ENCODE peak calls at places on chromosomes 2 and 18, in six cellular contexts. One of them, this sample, is unnamed.

GRCh38 chr18:13175754-13176210 is 42.8 kb upstream of the LDLRAD4 start:
- DNase-seq in A549: peak; percentile 3
- DNase-seq in adrenal gland: no peak
- DNase-seq in heart left ventricle: no peak
- DNase-seq in IMR-90: no peak
- DNase-seq in Peyer's patch: no peak
- DNase-seq in this sample: no peak

GRCh38 chr2:205885492-205886099 is 200.4 kb downstream of the INO80D start:
- DNase-seq in adrenal gland: peak; percentile 94
- DNase-seq in Peyer's patch: peak; percentile 89
- DNase-seq in IMR-90: peak; percentile 72
- DNase-seq in A549: peak; percentile 81
- DNase-seq in heart left ventricle: peak; percentile 75
- DNase-seq in this sample: peak; percentile 78

GRCh38 chr2:238326801-238327365 is 6.6 kb downstream of the TRAF3IP1 start:
- DNase-seq in Peyer's patch: peak; percentile 31
- DNase-seq in IMR-90: no peak
- DNase-seq in A549: no peak
- DNase-seq in heart left ventricle: no peak
- DNase-seq in adrenal gland: no peak
- DNase-seq in this sample: no peak

GRCh38 chr18:13448028-13448795 is 229.7 kb downstream of the LDLRAD4 start:
- DNase-seq in heart left ventricle: no peak
- DNase-seq in adrenal gland: no peak
- DNase-seq in A549: no peak
- DNase-seq in Peyer's patch: no peak
- DNase-seq in IMR-90: no peak
- DNase-seq in this sample: no peak

GRCh38 chr18:67216846-67217245 is 299.7 kb downstream of the DSEL start:
- DNase-seq in heart left ventricle: no peak
- DNase-seq in IMR-90: peak; percentile 12
- DNase-seq in A549: no peak
- DNase-seq in adrenal gland: no peak
- DNase-seq in Peyer's patch: no peak
- DNase-seq in this sample: no peak

GRCh38 chr2:85997016-85997970 is 108.4 kb downstream of the POLR1A start:
- DNase-seq in adrenal gland: peak; percentile 79
- DNase-seq in heart left ventricle: peak; percentile 34
- DNase-seq in A549: no peak
- DNase-seq in IMR-90: peak; percentile 16
- DNase-seq in Peyer's patch: no peak
- DNase-seq in this sample: peak; percentile 30

GRCh38 chr2:200447139-200447855 is 62.6 kb downstream of the KCTD18 start:
- DNase-seq in IMR-90: peak; percentile 79
- DNase-seq in adrenal gland: no peak
- DNase-seq in A549: no peak
- DNase-seq in heart left ventricle: no peak
- DNase-seq in Peyer's patch: no peak
- DNase-seq in this sample: no peak

GRCh38 chr18:10301831-10302483 is 152.5 kb upstream of the APCDD1 start:
- DNase-seq in Peyer's patch: no peak
- DNase-seq in IMR-90: no peak
- DNase-seq in adrenal gland: no peak
- DNase-seq in A549: no peak
- DNase-seq in heart left ventricle: no peak
- DNase-seq in this sample: no peak

GRCh38 chr18:75408554-75409506 is 18.7 kb downstream of the SMIM21 start:
- DNase-seq in adrenal gland: peak; percentile 26
- DNase-seq in IMR-90: peak; percentile 100
- DNase-seq in heart left ventricle: no peak
- DNase-seq in Peyer's patch: no peak
- DNase-seq in A549: peak; percentile 86
- DNase-seq in this sample: no peak

GRCh38 chr2:240277073-240277806 is 136.8 kb upstream of the OTOS start:
- DNase-seq in IMR-90: peak; percentile 75
- DNase-seq in Peyer's patch: peak; percentile 25
- DNase-seq in heart left ventricle: no peak
- DNase-seq in adrenal gland: peak; percentile 87
- DNase-seq in A549: no peak
- DNase-seq in this sample: no peak

GRCh38 chr18:45774065-45774521 is 50.1 kb downstream of the SLC14A1 start:
- DNase-seq in heart left ventricle: no peak
- DNase-seq in adrenal gland: no peak
- DNase-seq in Peyer's patch: no peak
- DNase-seq in IMR-90: peak; percentile 74
- DNase-seq in A549: no peak
- DNase-seq in this sample: peak; percentile 81

GRCh38 chr2:68747413-68747812 is 12.8 kb downstream of the ARHGAP25 start:
- DNase-seq in adrenal gland: no peak
- DNase-seq in Peyer's patch: no peak
- DNase-seq in A549: no peak
- DNase-seq in IMR-90: no peak
- DNase-seq in heart left ventricle: no peak
- DNase-seq in this sample: no peak

GRCh38 chr2:192137451-192137850 is 57.3 kb downstream of the TMEFF2 start:
- DNase-seq in adrenal gland: no peak
- DNase-seq in heart left ventricle: no peak
- DNase-seq in Peyer's patch: no peak
- DNase-seq in IMR-90: peak; percentile 13
- DNase-seq in A549: no peak
- DNase-seq in this sample: no peak

GRCh38 chr2:126781206-126781605 is 117.5 kb upstream of the TEX51 start:
- DNase-seq in Peyer's patch: no peak
- DNase-seq in adrenal gland: no peak
- DNase-seq in heart left ventricle: no peak
- DNase-seq in IMR-90: no peak
- DNase-seq in A549: no peak
- DNase-seq in this sample: no peak

GRCh38 chr2:239137890-239138283 is 262.9 kb downstream of the HDAC4 start:
- DNase-seq in A549: no peak
- DNase-seq in adrenal gland: no peak
- DNase-seq in heart left ventricle: no peak
- DNase-seq in Peyer's patch: no peak
- DNase-seq in IMR-90: no peak
- DNase-seq in this sample: no peak

GRCh38 chr2:99977947-99978346 is 164.4 kb downstream of the AFF3 start:
- DNase-seq in Peyer's patch: no peak
- DNase-seq in heart left ventricle: no peak
- DNase-seq in A549: no peak
- DNase-seq in adrenal gland: no peak
- DNase-seq in IMR-90: no peak
- DNase-seq in this sample: no peak

GRCh38 chr2:86053166-86053565 is 52.5 kb downstream of the POLR1A start:
- DNase-seq in adrenal gland: peak; percentile 9
- DNase-seq in Peyer's patch: no peak
- DNase-seq in IMR-90: no peak
- DNase-seq in heart left ventricle: no peak
- DNase-seq in A549: no peak
- DNase-seq in this sample: no peak

GRCh38 chr2:241803387-241804325 is 5.3 kb upstream of the NEU4 start:
- DNase-seq in A549: peak; percentile 44
- DNase-seq in adrenal gland: peak; percentile 73
- DNase-seq in Peyer's patch: peak; percentile 67
- DNase-seq in IMR-90: peak; percentile 31
- DNase-seq in heart left ventricle: peak; percentile 41
- DNase-seq in this sample: no peak

GRCh38 chr2:42153944-42154593 is 15.1 kb upstream of the EML4 start:
- DNase-seq in A549: no peak
- DNase-seq in heart left ventricle: no peak
- DNase-seq in Peyer's patch: no peak
- DNase-seq in IMR-90: no peak
- DNase-seq in adrenal gland: no peak
- DNase-seq in this sample: no peak

GRCh38 chr18:8423051-8423558 is 186.1 kb upstream of the RAB12 start:
- DNase-seq in Peyer's patch: no peak
- DNase-seq in IMR-90: peak; percentile 65
- DNase-seq in heart left ventricle: peak; percentile 13
- DNase-seq in A549: no peak
- DNase-seq in adrenal gland: no peak
- DNase-seq in this sample: no peak

GRCh38 chr18:70205421-70206397 is at the start of gene RTTN:
- DNase-seq in heart left ventricle: peak; percentile 94
- DNase-seq in A549: peak; percentile 94
- DNase-seq in IMR-90: peak; percentile 94
- DNase-seq in adrenal gland: peak; percentile 96
- DNase-seq in Peyer's patch: peak; percentile 94
- DNase-seq in this sample: peak; percentile 88
- TF ChIP-seq POLR2A in heart left ventricle: no peak
- TF ChIP-seq POLR2A in A549: no peak
- TF ChIP-seq POLR2A in IMR-90: no peak
- TF ChIP-seq POLR2A in adrenal gland: peak; percentile 43
- TF ChIP-seq POLR2A in Peyer's patch: peak; percentile 33
- TF ChIP-seq POLR2A in this sample: no peak

GRCh38 chr2:220956429-220956828 is 615.7 kb downstream of the EPHA4 start:
- DNase-seq in Peyer's patch: no peak
- DNase-seq in IMR-90: no peak
- DNase-seq in heart left ventricle: no peak
- DNase-seq in A549: no peak
- DNase-seq in adrenal gland: no peak
- DNase-seq in this sample: no peak
- H3K9me3 ChIP-seq in Peyer's patch: no peaks in the 10 kb centered on the region
- H3K9me3 ChIP-seq in IMR-90: no peaks in the 10 kb centered on the region
- H3K9me3 ChIP-seq in heart left ventricle: no peaks in the 10 kb centered on the region
- H3K9me3 ChIP-seq in A549: no peaks in the 10 kb centered on the region
- H3K9me3 ChIP-seq in adrenal gland: no peaks in the 10 kb centered on the region
- H3K9me3 ChIP-seq in this sample: no peaks in the 10 kb centered on the region

DNA sequence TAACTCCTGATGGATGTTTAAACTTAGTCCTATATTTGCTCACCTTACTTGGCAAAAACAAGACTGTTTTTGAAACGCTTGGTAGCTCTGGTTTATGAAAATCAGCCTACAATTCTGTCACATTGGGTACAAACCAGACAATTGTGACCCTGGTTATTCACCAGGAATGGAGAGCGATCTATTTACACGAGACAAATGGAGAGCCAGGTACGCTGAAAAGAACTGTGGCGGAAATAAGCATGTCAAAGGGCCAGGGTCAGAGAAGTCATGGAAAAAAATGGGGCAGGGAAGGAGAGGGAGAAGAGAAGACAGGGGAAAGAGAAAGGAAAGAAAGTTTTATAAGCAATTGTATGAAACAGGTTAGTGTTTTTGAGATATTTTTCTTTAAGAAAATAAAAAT is 119.5 kb upstream of the ZFP36L2 start:
- DNase-seq in IMR-90: no peak
- DNase-seq in heart left ventricle: no peak
- DNase-seq in adrenal gland: no peak
- DNase-seq in Peyer's patch: no peak
- DNase-seq in A549: no peak
- DNase-seq in this sample: no peak
- H3K4me3 ChIP-seq in IMR-90: no peak overlapping the region
- H3K4me3 ChIP-seq in heart left ventricle: no peak overlapping the region
- H3K4me3 ChIP-seq in adrenal gland: no peak overlapping the region
- H3K4me3 ChIP-seq in Peyer's patch: no peak overlapping the region
- H3K4me3 ChIP-seq in A549: no peak overlapping the region
- H3K4me3 ChIP-seq in this sample: no peak overlapping the region

GRCh38 chr2:172555522-172556283 is at the start of gene PDK1:
- DNase-seq in adrenal gland: peak; percentile 95
- DNase-seq in heart left ventricle: peak; percentile 90
- DNase-seq in Peyer's patch: peak; percentile 94
- DNase-seq in A549: peak; percentile 87
- DNase-seq in IMR-90: peak; percentile 87
- DNase-seq in this sample: peak; percentile 91
- TF ChIP-seq POLR2A in adrenal gland: peak; percentile 89
- TF ChIP-seq POLR2A in heart left ventricle: no peak
- TF ChIP-seq POLR2A in Peyer's patch: peak; percentile 63
- TF ChIP-seq POLR2A in A549: peak; percentile 95
- TF ChIP-seq POLR2A in IMR-90: peak; percentile 87
- TF ChIP-seq POLR2A in this sample: peak; percentile 69

DNA sequence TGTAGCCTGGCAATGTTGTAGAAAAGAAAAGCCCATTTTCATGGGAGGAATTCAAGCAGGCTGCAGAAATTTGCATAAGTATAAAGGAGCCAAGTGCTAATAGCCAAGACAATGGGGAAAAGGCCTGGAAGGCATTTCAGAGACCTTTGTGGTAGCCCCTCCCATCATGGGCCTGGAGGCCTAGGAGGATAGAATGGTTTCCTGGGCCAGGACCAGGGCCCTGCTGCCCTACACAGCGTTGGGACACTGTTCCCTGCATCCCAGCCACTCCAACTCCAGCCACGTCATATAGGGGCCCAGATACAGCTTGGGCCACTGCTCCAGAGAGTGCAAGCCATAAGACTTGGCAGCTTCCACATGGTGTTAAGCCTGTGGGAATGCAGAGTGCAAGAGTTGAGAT is 8.1 kb upstream of the ZNF24 start:
- DNase-seq in adrenal gland: no peak
- DNase-seq in Peyer's patch: no peak
- DNase-seq in heart left ventricle: no peak
- DNase-seq in IMR-90: no peak
- DNase-seq in A549: no peak
- DNase-seq in this sample: no peak
- H3K9me3 ChIP-seq in adrenal gland: no peaks in the 10 kb centered on the region
- H3K9me3 ChIP-seq in Peyer's patch: no peaks in the 10 kb centered on the region
- H3K9me3 ChIP-seq in heart left ventricle: peaks cover 10% of the 10 kb centered on the region
- H3K9me3 ChIP-seq in IMR-90: peaks cover 6% of the 10 kb centered on the region
- H3K9me3 ChIP-seq in A549: peaks cover 14% of the 10 kb centered on the region
- H3K9me3 ChIP-seq in this sample: no peaks in the 10 kb centered on the region

DNA sequence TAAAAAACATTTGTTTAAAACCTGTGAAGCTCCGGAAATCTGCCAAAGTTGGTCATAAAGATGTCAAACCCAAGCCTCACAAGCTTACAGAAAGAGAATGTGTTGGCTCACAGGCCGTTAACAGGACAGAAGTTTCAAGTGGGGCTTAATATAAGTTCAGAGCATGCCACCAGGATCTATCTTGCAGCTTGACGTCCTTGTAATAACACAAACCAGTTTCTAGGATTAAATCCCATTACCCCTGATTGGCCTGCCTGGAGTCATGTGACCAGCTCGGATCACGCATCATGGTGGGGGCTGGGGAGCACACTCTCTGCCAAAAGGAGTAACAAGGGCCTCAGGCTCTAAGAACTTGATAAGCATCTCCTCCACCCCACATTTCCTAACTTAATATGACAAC is 38.9 kb upstream of the SCG2 start:
- DNase-seq in Peyer's patch: no peak
- DNase-seq in heart left ventricle: no peak
- DNase-seq in adrenal gland: no peak
- DNase-seq in IMR-90: peak; percentile 18
- DNase-seq in A549: no peak
- DNase-seq in this sample: peak; percentile 21
- H3K4me3 ChIP-seq in Peyer's patch: no peak overlapping the region
- H3K4me3 ChIP-seq in heart left ventricle: no peak overlapping the region
- H3K4me3 ChIP-seq in adrenal gland: no peak overlapping the region
- H3K4me3 ChIP-seq in IMR-90: no peak overlapping the region
- H3K4me3 ChIP-seq in A549: no peak overlapping the region
- H3K4me3 ChIP-seq in this sample: no peak overlapping the region

This sample was measured in prostate gland.